ENCODE peak calls at places on chromosome 2, in nine cellular contexts. I is psoas muscle, N is brain microvascular endothelial cell, B is colonic mucosa, M is GM10248, F is ovary, O is heart left ventricle, R is BJ, X is progenitor cell of endocrine pancreas. P is an unnamed sample.

GRCh38 chr2:240816584-240817495 is 3.2 kb downstream of the KIF1A start:
- DNase-seq in M (no peak), X (no peak), R (no peak), I (no peak), N (no peak), F (no peak), O (peak), B (no peak), P (no peak)

GRCh38 chr2:179454443-179455218 is 190.0 kb upstream of the SESTD1 start:
- DNase-seq in B (no peak), O (no peak), R (peak), X (no peak), F (no peak), M (no peak), I (no peak), N (peak), P (peak)

GRCh38 chr2:31558401-31559295 is 22.1 kb downstream of the SRD5A2 start:
- DNase-seq in I (peak), N (peak), O (no peak), R (peak), F (no peak), M (no peak), X (no peak), B (no peak), P (peak)

GRCh38 chr2:46041434-46041833 is 255.8 kb upstream of the EPAS1 start:
- DNase-seq in M (no peak), O (no peak), X (no peak), I (no peak), F (no peak), N (no peak), B (no peak), R (peak), P (no peak)

GRCh38 chr2:74952575-74952974 is 5.9 kb upstream of the POLE4 start:
- DNase-seq in M (no peak), F (no peak), X (no peak), I (no peak), R (no peak), O (no peak), N (no peak), B (no peak), P (no peak)

GRCh38 chr2:201969938-201970785 is 63.5 kb upstream of the FZD7 start:
- DNase-seq in R (no peak), M (no peak), N (peak), B (no peak), F (no peak), X (no peak), I (no peak), O (no peak), P (no peak)

GRCh38 chr2:126399001-126399400 is 257.0 kb upstream of the GYPC start:
- DNase-seq in N (no peak), M (no peak), F (no peak), R (no peak), X (no peak), B (no peak), O (no peak), I (no peak), P (no peak)

GRCh38 chr2:167478196-167478595 is 589.9 kb downstream of the XIRP2 start:
- DNase-seq in O (no peak), N (no peak), M (no peak), I (no peak), F (no peak), R (no peak), X (no peak), B (no peak), P (no peak)

GRCh38 chr2:18404141-18404540 is 156.3 kb downstream of the RDH14 start:
- DNase-seq in I (no peak), B (no peak), X (no peak), O (no peak), F (no peak), R (no peak), N (no peak), M (no peak), P (no peak)

GRCh38 chr2:39689876-39690275 is 24.2 kb downstream of the TMEM178A start:
- DNase-seq in N (no peak), M (no peak), B (no peak), X (no peak), F (no peak), O (no peak), R (no peak), I (no peak), P (no peak)

GRCh38 chr2:219000569-219000960 is 7.3 kb upstream of the CRYBA2 start:
- DNase-seq in M (no peak), I (no peak), O (no peak), N (no peak), B (peak), F (no peak), R (no peak), X (no peak), P (no peak)

GRCh38 chr2:240224676-240225075 is 84.2 kb upstream of the OTOS start:
- DNase-seq in F (peak), M (no peak), I (no peak), O (no peak), B (no peak), N (peak), X (no peak), R (no peak), P (no peak)

GRCh38 chr2:20190862-20191713 is 33.8 kb downstream of the SDC1 start:
- DNase-seq in O (no peak), B (peak), F (no peak), X (no peak), M (no peak), R (no peak), I (no peak), N (no peak), P (peak)

GRCh38 chr2:199932312-199932855 is 21.3 kb downstream of the C2orf69 start:
- DNase-seq in X (no peak), M (no peak), F (no peak), O (no peak), I (no peak), N (no peak), R (no peak), B (no peak), P (no peak)

GRCh38 chr2:66987747-66988146 is 409.4 kb upstream of the ETAA1 start:
- DNase-seq in I (no peak), X (no peak), F (no peak), M (no peak), N (no peak), O (no peak), B (no peak), R (no peak), P (no peak)

GRCh38 chr2:61770746-61771145 is 83.1 kb downstream of the FAM161A start:
- DNase-seq in R (no peak), B (no peak), O (no peak), M (no peak), X (no peak), F (no peak), I (no peak), N (peak), P (peak)

GRCh38 chr2:237921967-237922492 is 44.8 kb upstream of the UBE2F start:
- DNase-seq in O (no peak), F (no peak), N (no peak), X (no peak), B (no peak), M (no peak), I (no peak), R (no peak), P (no peak)

GRCh38 chr2:77193858-77194448 is 328.2 kb downstream of the LRRTM4 start:
- DNase-seq in F (no peak), X (no peak), I (no peak), O (no peak), B (no peak), M (no peak), R (no peak), N (no peak), P (no peak)

GRCh38 chr2:38233231-38233983 is 143.7 kb downstream of the ATL2 start:
- DNase-seq in F (no peak), R (peak), X (no peak), I (no peak), B (no peak), M (no peak), O (no peak), N (peak), P (peak)

GRCh38 chr2:30346475-30347169 is 100.4 kb upstream of the LCLAT1 start:
- DNase-seq in I (peak), M (no peak), N (no peak), X (no peak), O (peak), B (no peak), F (peak), R (no peak), P (no peak)

GRCh38 chr2:120313695-120314615 is 32.0 kb upstream of the INHBB start:
- DNase-seq in B (peak), M (no peak), I (no peak), O (no peak), R (no peak), F (peak), N (no peak), X (no peak), P (no peak)

GRCh38 chr2:120314656-120315366 is 31.1 kb upstream of the INHBB start:
- DNase-seq in R (no peak), F (peak), B (no peak), O (no peak), N (no peak), X (no peak), I (no peak), M (no peak), P (no peak)

GRCh38 chr2:120315367-120316033 is 30.4 kb upstream of the INHBB start:
- DNase-seq in O (no peak), X (no peak), B (no peak), F (no peak), R (no peak), M (no peak), N (no peak), I (no peak), P (no peak)

GRCh38 chr2:120312076-120312475 is 33.9 kb upstream of the INHBB start:
- DNase-seq in O (no peak), B (no peak), N (no peak), X (no peak), R (no peak), M (no peak), F (no peak), I (no peak), P (no peak)

DNA sequence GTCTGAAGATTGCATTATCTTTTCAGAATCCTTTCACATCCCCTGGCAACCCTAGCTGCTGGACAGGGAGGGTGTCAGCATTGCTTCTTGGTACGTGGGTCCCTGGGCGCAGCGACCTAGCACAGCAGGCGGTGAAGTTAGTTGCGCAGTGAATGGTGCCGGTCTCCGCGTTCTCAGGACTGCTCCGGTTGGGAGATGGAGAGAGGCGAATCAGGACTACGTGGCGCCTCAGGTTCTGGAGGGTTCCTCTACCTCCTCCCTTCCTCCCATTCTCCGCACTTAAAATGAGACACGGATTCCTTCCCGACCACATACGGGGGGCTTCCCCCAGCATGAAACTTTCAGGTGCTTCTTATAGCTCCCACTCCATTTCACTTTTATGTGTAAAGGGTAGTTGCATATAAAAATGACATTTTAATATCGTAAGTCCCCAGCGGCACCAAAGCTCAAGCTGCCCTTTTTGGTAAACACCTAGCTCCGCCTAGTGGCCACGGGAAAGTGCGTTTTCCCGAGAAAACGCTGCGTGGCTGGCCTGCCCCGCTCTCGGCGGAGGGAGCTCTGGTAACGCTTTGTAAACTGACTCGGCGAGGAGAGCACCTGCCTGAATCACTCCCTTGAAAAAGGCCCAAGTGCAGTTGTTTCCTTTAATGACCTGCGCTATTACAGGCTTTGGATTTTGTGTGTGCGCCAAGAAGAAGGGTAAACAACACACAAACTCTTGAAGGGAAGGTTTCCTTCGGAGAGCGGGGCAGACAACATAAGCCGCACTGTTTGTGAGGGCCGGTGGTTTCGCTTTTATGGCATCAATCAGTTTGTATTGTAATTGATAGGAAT is 32.9 kb upstream of the INHBB start:
- DNase-seq in M (peak), I (peak), N (peak), R (peak), F (peak), O (peak), B (peak), X (peak), P (peak)
- TF ChIP-seq CTCF in M (peak), I (peak), N (peak), R (peak), F (peak), O (peak), B (peak), X (peak), P (peak)

DNA sequence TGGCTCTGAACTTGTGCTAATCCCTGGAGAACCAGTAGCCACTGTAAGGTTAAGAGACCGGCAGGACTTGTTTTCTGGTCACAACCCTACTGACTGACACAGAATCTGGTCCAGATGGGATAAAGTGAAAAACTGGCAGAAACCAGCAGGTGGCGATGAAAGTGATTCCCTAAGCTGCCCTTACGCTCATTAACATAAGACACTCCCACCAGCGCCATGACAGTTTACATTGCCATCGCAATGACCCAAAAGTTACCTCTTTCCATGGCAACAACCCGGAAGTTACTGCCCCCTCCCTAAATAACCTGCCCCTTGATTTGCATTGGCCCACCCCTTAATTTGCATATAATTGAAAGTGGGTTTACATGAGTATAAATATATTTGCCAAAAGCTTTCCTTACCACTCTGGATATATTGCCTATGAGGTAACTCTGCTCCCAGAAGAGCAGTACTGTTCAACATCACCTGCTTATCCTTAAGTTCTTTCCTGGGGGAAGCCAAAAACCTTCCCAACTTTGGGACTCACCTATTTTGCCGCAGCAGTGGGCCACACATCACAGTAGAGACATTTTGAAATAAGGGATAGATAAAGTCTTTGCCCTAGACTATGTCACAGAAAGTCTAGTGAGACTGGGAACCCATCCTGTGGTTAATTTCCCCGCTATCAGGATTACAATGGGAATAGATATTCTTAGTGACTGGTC is 35.8 kb upstream of the AFF3 start:
- DNase-seq in R (no peak), O (no peak), X (no peak), M (peak), I (no peak), B (peak), N (peak), F (no peak), P (peak)
- TF ChIP-seq CTCF in R (peak), O (peak), X (peak), M (no peak), I (peak), B (no peak), N (peak), F (no peak), P (peak)

DNA sequence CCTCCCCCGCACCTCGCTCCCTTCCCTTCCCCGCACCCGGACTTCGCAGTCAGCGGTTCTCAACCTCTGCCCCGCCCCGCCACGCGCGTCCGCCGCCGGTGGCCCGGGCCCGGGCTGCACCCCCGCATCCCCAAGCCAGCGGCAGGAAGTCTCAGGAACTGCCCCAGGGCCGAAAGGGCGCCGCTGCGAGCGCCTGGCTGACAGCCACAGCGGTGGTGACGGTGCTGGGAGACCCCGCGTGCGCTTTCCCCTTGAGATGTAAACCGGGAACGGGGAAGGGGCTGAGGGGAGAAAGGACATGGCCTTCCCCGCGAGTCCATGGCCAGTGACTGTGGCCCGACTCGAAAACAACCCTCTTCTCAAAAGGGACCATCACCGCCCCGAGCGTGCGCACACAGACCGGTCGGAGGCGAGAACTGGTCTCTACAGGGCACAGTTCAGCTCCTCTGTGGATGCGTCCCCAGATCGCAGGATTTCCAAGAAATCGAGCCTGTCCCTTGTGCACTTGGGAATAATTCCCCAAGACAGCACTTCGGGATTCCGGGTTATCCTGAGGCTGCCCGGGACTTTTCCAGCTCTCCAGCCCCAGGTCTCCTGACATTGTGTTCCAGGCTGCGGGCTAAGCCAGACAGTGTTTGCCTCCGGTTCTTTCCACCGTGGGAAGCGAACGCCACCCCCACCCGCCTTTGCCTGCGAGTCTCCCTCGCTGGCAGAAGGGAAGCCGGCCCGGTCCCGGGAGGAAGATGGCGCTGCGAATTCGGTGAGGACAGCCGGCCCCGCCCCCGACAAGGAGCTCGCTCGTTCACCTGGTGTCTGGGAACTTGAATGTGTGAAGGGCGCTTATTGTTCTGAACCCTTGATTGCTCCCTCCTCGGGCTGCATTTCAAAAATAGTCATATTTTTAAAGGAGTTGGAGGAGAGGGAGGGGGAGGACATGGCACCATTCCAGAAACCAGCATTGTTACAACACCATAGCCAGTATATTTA is 2.7 kb downstream of the LRATD1 start:
- DNase-seq in I (peak), F (peak), N (peak), B (peak), X (peak), O (peak), M (peak), R (no peak), P (peak)
- TF ChIP-seq CTCF in I (no peak), F (no peak), N (peak), B (no peak), X (no peak), O (no peak), M (no peak), R (peak), P (peak)

GRCh38 chr2:173669271-173669853 is 295.8 kb downstream of the SP3 start:
- DNase-seq in M (no peak), O (no peak), R (peak), I (no peak), N (no peak), X (no peak), B (no peak), F (no peak), P (no peak)

GRCh38 chr2:173664520-173664919 is 300.7 kb downstream of the SP3 start:
- DNase-seq in R (no peak), M (no peak), N (no peak), F (no peak), X (no peak), I (no peak), O (no peak), B (no peak), P (no peak)

GRCh38 chr2:173667014-173667413 is 298.2 kb downstream of the SP3 start:
- DNase-seq in B (no peak), X (no peak), R (no peak), O (no peak), N (no peak), I (no peak), M (no peak), F (no peak), P (peak)

GRCh38 chr2:173669888-173670287 is 295.3 kb downstream of the SP3 start:
- DNase-seq in X (no peak), R (no peak), O (no peak), M (no peak), F (no peak), N (no peak), I (no peak), B (no peak), P (no peak)

GRCh38 chr2:173667415-173667814 is 297.8 kb downstream of the SP3 start:
- DNase-seq in B (no peak), M (no peak), R (no peak), X (no peak), N (no peak), I (no peak), O (no peak), F (no peak), P (peak)
- TF ChIP-seq CTCF in B (no peak), M (no peak), R (peak), X (no peak), N (peak), I (peak), O (no peak), F (no peak), P (peak)

DNA sequence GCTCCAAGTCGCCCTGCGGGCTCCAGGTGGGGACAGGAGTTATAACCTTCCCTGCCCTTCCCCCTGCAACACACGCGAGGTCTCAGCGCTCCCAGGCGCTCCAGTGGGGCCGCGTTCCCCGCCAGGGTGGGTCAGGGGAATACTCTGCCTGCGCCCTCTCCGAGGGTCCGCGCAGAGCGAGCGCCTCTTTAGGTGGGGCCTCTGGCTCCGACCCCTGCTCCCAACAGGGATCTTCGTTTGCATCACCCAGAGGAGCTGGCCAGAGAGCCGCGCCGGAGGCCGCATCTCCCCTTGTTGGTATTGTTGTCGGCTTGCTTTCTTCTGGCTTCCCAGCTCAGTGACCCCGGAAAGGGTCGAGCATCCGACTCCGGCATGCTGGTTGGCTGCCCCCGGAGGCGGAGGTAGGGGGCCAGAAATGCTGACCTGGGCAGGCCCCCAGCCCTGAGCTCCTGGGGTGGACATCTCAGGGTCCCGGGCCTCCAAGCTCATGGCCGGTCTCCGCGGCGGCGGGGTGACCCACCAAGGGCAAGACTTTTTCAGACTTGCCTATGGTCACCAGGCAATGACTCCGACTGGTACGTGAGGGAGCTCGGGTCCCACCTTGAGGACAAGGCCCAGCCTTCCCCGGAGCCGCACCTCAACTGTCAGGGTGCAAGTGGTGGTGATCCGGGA is 11.2 kb upstream of the EN1 start:
- DNase-seq in X (no peak), I (no peak), M (no peak), F (no peak), B (no peak), N (no peak), R (no peak), O (peak), P (no peak)
- TF ChIP-seq CTCF in X (no peak), I (no peak), M (no peak), F (no peak), B (no peak), N (no peak), R (no peak), O (no peak), P (no peak)

DNA sequence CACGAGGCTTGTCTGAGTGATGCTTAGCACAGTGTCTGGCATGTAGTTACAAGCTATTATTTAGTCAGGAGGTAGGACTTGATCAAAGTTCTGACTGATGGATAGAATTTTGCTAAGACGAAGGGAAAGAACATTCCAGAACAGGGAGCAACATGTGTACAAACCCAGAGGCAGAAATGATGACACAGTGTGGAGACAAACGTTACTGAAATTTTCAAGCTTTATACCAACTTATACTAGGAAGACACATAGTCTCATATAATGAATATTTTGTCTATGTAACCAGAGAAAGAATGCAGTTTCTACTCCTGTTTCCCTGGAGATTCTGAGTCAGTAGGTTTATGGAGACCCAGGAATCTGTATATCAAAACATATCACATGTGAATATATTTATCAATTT is 123.4 kb downstream of the FAM124B start:
- DNase-seq in R (peak), N (peak), O (no peak), B (no peak), I (no peak), X (no peak), M (no peak), F (no peak), P (no peak)
- TF ChIP-seq CTCF in R (no peak), N (no peak), O (no peak), B (no peak), I (no peak), X (no peak), M (no peak), F (no peak), P (no peak)